ENCODE peak calls at places on chromosomes 12 and 14, in ten cellular contexts. U is WTC11, O is kidney epithelial cell, F is hippocampal formation, W is lower lobe of right lung, D is posterior cingulate gyrus, Q is stomach, I is ureter, B is M059J, R is AG08395. X is an unnamed sample.

GRCh38 chr12:89345830-89346740 is 6.2 kb downstream of the DUSP6 start:
- DNase-seq in W (peak), D (peak), O (no peak), U (peak), Q (peak), F (no peak), I (peak), B (peak), R (no peak), X (peak)

GRCh38 chr12:63018273-63018672 is 83.3 kb upstream of the PPM1H start:
- DNase-seq in R (no peak), F (no peak), I (no peak), W (no peak), D (no peak), U (no peak), Q (no peak), O (peak), B (peak), X (no peak)

GRCh38 chr12:127125607-127126259 is 1141.2 kb upstream of the TMEM132C start:
- DNase-seq in D (no peak), O (peak), F (no peak), I (no peak), Q (no peak), W (no peak), R (peak), U (no peak), B (peak), X (no peak)

GRCh38 chr14:102493096-102493495 is 16.5 kb downstream of the ANKRD9 start:
- DNase-seq in R (no peak), D (peak), U (no peak), F (no peak), Q (no peak), B (no peak), O (no peak), I (no peak), W (peak), X (no peak)

GRCh38 chr12:100554608-100555077 is 18.8 kb upstream of the GAS2L3 start:
- DNase-seq in U (no peak), D (no peak), B (peak), O (peak), I (peak), F (peak), R (peak), W (no peak), Q (no peak), X (peak)

GRCh38 chr12:99954724-99955123 is 30.0 kb downstream of the ANKS1B start:
- DNase-seq in W (no peak), D (no peak), I (no peak), R (no peak), B (no peak), F (no peak), O (no peak), U (no peak), Q (no peak), X (no peak)

GRCh38 chr12:39372929-39373328 is 70.0 kb downstream of the KIF21A start:
- DNase-seq in D (no peak), O (no peak), W (no peak), Q (no peak), R (no peak), U (no peak), I (no peak), F (no peak), B (peak), X (no peak)

GRCh38 chr14:85546390-85546789 is 16.4 kb downstream of the FLRT2 start:
- DNase-seq in D (no peak), R (no peak), O (no peak), Q (no peak), I (no peak), W (no peak), U (peak), F (no peak), B (no peak), X (no peak)

GRCh38 chr14:89121961-89122675 is 294.9 kb downstream of the FOXN3 start:
- DNase-seq in U (peak), R (no peak), O (no peak), I (no peak), W (no peak), B (no peak), F (no peak), Q (no peak), D (no peak), X (peak)

GRCh38 chr12:88448337-88448944 is 131.8 kb downstream of the KITLG start:
- DNase-seq in I (no peak), R (no peak), B (no peak), Q (peak), D (no peak), O (no peak), F (no peak), W (no peak), U (no peak), X (no peak)

GRCh38 chr12:111314949-111315539 is 53.9 kb downstream of the PHETA1 start:
- DNase-seq in Q (no peak), O (no peak), D (no peak), F (no peak), W (no peak), R (no peak), I (no peak), U (no peak), B (peak), X (no peak)

GRCh38 chr14:64229489-64229888 is 64.7 kb downstream of the ESR2 start:
- DNase-seq in I (no peak), D (no peak), R (no peak), U (no peak), B (no peak), O (no peak), Q (no peak), W (no peak), F (no peak), X (no peak)

GRCh38 chr12:89645434-89645833 is 63.2 kb downstream of the ATP2B1 start:
- DNase-seq in R (no peak), I (no peak), O (no peak), B (no peak), W (no peak), U (no peak), D (no peak), Q (no peak), F (no peak), X (no peak)

GRCh38 chr12:45349911-45350310 is 134.0 kb downstream of the ANO6 start:
- DNase-seq in Q (no peak), R (no peak), U (no peak), B (peak), F (no peak), D (no peak), O (no peak), I (no peak), W (no peak), X (no peak)

GRCh38 chr14:92408186-92408585 is 85.2 kb downstream of the SLC24A4 start:
- DNase-seq in W (no peak), U (no peak), B (peak), I (no peak), F (no peak), O (no peak), R (peak), Q (no peak), D (no peak), X (no peak)

GRCh38 chr12:19688489-19688888 is 249.2 kb downstream of the AEBP2 start:
- DNase-seq in B (peak), D (no peak), F (no peak), R (no peak), W (no peak), U (no peak), I (no peak), O (no peak), Q (no peak), X (no peak)